ENCODE peak calls at places on chromosomes 16 and 17, in seven cellular contexts. One of them, this sample, is unnamed.

GRCh38 chr17:76467366-76467765 is at the start of gene AANAT:
- DNase-seq in activated naive CD4-positive, alpha-beta T cell: no peak
- DNase-seq in bronchial epithelial cell: no peak
- DNase-seq in B cell: no peak
- DNase-seq in activated T-helper 1 cell treated with Interleukin-2 at 50 U/mL for 16 hours: no peak
- DNase-seq in HEK293T: no peak
- DNase-seq in T-helper 1 cell: no peak
- DNase-seq in this sample: no peak

GRCh38 chr16:48393843-48394703 is 8.9 kb upstream of the SIAH1 start:
- DNase-seq in activated naive CD4-positive, alpha-beta T cell: no peak
- DNase-seq in bronchial epithelial cell: no peak
- DNase-seq in B cell: no peak
- DNase-seq in activated T-helper 1 cell treated with Interleukin-2 at 50 U/mL for 16 hours: no peak
- DNase-seq in HEK293T: no peak
- DNase-seq in T-helper 1 cell: no peak
- DNase-seq in this sample: no peak

GRCh38 chr17:76155988-76156661 is 15.1 kb upstream of the FOXJ1 start:
- DNase-seq in activated naive CD4-positive, alpha-beta T cell: no peak
- DNase-seq in bronchial epithelial cell: no peak
- DNase-seq in B cell: no peak
- DNase-seq in activated T-helper 1 cell treated with Interleukin-2 at 50 U/mL for 16 hours: no peak
- DNase-seq in HEK293T: no peak
- DNase-seq in T-helper 1 cell: no peak
- DNase-seq in this sample: no peak

GRCh38 chr16:19463468-19464315 is 46.0 kb downstream of the TMC5 start:
- DNase-seq in activated naive CD4-positive, alpha-beta T cell: no peak
- DNase-seq in bronchial epithelial cell: peak
- DNase-seq in B cell: no peak
- DNase-seq in activated T-helper 1 cell treated with Interleukin-2 at 50 U/mL for 16 hours: no peak
- DNase-seq in HEK293T: no peak
- DNase-seq in T-helper 1 cell: no peak
- DNase-seq in this sample: no peak

GRCh38 chr17:8120520-8121443 is 2.5 kb upstream of the ALOXE3 start:
- DNase-seq in activated naive CD4-positive, alpha-beta T cell: peak
- DNase-seq in bronchial epithelial cell: peak
- DNase-seq in B cell: peak
- DNase-seq in activated T-helper 1 cell treated with Interleukin-2 at 50 U/mL for 16 hours: peak
- DNase-seq in HEK293T: peak
- DNase-seq in T-helper 1 cell: peak
- DNase-seq in this sample: peak

GRCh38 chr17:1905190-1905919 is 75.5 kb downstream of the RPA1 start:
- DNase-seq in activated naive CD4-positive, alpha-beta T cell: no peak
- DNase-seq in bronchial epithelial cell: no peak
- DNase-seq in B cell: no peak
- DNase-seq in activated T-helper 1 cell treated with Interleukin-2 at 50 U/mL for 16 hours: no peak
- DNase-seq in HEK293T: no peak
- DNase-seq in T-helper 1 cell: no peak
- DNase-seq in this sample: no peak

GRCh38 chr16:1102921-1103648 is 7.0 kb upstream of the C1QTNF8 start:
- DNase-seq in activated naive CD4-positive, alpha-beta T cell: peak
- DNase-seq in bronchial epithelial cell: peak
- DNase-seq in B cell: peak
- DNase-seq in activated T-helper 1 cell treated with Interleukin-2 at 50 U/mL for 16 hours: peak
- DNase-seq in HEK293T: peak
- DNase-seq in T-helper 1 cell: peak
- DNase-seq in this sample: no peak

GRCh38 chr17:74730491-74731346 is 6.3 kb upstream of the RAB37 start:
- DNase-seq in activated naive CD4-positive, alpha-beta T cell: no peak
- DNase-seq in bronchial epithelial cell: no peak
- DNase-seq in B cell: no peak
- DNase-seq in activated T-helper 1 cell treated with Interleukin-2 at 50 U/mL for 16 hours: peak
- DNase-seq in HEK293T: no peak
- DNase-seq in T-helper 1 cell: peak
- DNase-seq in this sample: no peak

GRCh38 chr16:10923650-10924214 is 18.5 kb downstream of the DEXI start:
- DNase-seq in activated naive CD4-positive, alpha-beta T cell: no peak
- DNase-seq in bronchial epithelial cell: no peak
- DNase-seq in B cell: no peak
- DNase-seq in activated T-helper 1 cell treated with Interleukin-2 at 50 U/mL for 16 hours: no peak
- DNase-seq in HEK293T: no peak
- DNase-seq in T-helper 1 cell: no peak
- DNase-seq in this sample: no peak

GRCh38 chr17:17109896-17110295 is 67.6 kb downstream of the MPRIP start:
- DNase-seq in activated naive CD4-positive, alpha-beta T cell: no peak
- DNase-seq in bronchial epithelial cell: peak
- DNase-seq in B cell: peak
- DNase-seq in activated T-helper 1 cell treated with Interleukin-2 at 50 U/mL for 16 hours: peak
- DNase-seq in HEK293T: no peak
- DNase-seq in T-helper 1 cell: peak
- DNase-seq in this sample: no peak

GRCh38 chr16:57830890-57831484 is 28.7 kb upstream of the KIFC3 start:
- DNase-seq in activated naive CD4-positive, alpha-beta T cell: no peak
- DNase-seq in bronchial epithelial cell: peak
- DNase-seq in B cell: no peak
- DNase-seq in activated T-helper 1 cell treated with Interleukin-2 at 50 U/mL for 16 hours: no peak
- DNase-seq in HEK293T: peak
- DNase-seq in T-helper 1 cell: no peak
- DNase-seq in this sample: no peak

GRCh38 chr17:28968269-28968913 is 17.1 kb upstream of the PHF12 start:
- DNase-seq in activated naive CD4-positive, alpha-beta T cell: no peak
- DNase-seq in bronchial epithelial cell: no peak
- DNase-seq in B cell: no peak
- DNase-seq in activated T-helper 1 cell treated with Interleukin-2 at 50 U/mL for 16 hours: no peak
- DNase-seq in HEK293T: no peak
- DNase-seq in T-helper 1 cell: no peak
- DNase-seq in this sample: no peak

GRCh38 chr17:33989357-33990148 is 265.5 kb upstream of the CCL2 start:
- DNase-seq in activated naive CD4-positive, alpha-beta T cell: no peak
- DNase-seq in bronchial epithelial cell: no peak
- DNase-seq in B cell: no peak
- DNase-seq in activated T-helper 1 cell treated with Interleukin-2 at 50 U/mL for 16 hours: no peak
- DNase-seq in HEK293T: no peak
- DNase-seq in T-helper 1 cell: no peak
- DNase-seq in this sample: no peak

GRCh38 chr16:87058728-87059250 is 258.4 kb downstream of the C16orf95 start:
- DNase-seq in activated naive CD4-positive, alpha-beta T cell: no peak
- DNase-seq in bronchial epithelial cell: no peak
- DNase-seq in B cell: no peak
- DNase-seq in activated T-helper 1 cell treated with Interleukin-2 at 50 U/mL for 16 hours: no peak
- DNase-seq in HEK293T: no peak
- DNase-seq in T-helper 1 cell: no peak
- DNase-seq in this sample: no peak

GRCh38 chr17:42845918-42846593 is 1.7 kb downstream of the AOC2 start:
- DNase-seq in activated naive CD4-positive, alpha-beta T cell: no peak
- DNase-seq in bronchial epithelial cell: no peak
- DNase-seq in B cell: no peak
- DNase-seq in activated T-helper 1 cell treated with Interleukin-2 at 50 U/mL for 16 hours: no peak
- DNase-seq in HEK293T: no peak
- DNase-seq in T-helper 1 cell: no peak
- DNase-seq in this sample: no peak

GRCh38 chr16:77585852-77586251 is 136.5 kb upstream of the NUDT7 start:
- DNase-seq in activated naive CD4-positive, alpha-beta T cell: no peak
- DNase-seq in bronchial epithelial cell: peak
- DNase-seq in B cell: no peak
- DNase-seq in activated T-helper 1 cell treated with Interleukin-2 at 50 U/mL for 16 hours: no peak
- DNase-seq in HEK293T: no peak
- DNase-seq in T-helper 1 cell: no peak
- DNase-seq in this sample: no peak

GRCh38 chr17:75012320-75013076 is at the start of gene MRPL58:
- DNase-seq in activated naive CD4-positive, alpha-beta T cell: peak
- DNase-seq in bronchial epithelial cell: peak
- DNase-seq in B cell: peak
- DNase-seq in activated T-helper 1 cell treated with Interleukin-2 at 50 U/mL for 16 hours: peak
- DNase-seq in HEK293T: peak
- DNase-seq in T-helper 1 cell: peak
- DNase-seq in this sample: peak

GRCh38 chr17:36592316-36592710 is 634 bp downstream of the DHRS11 start:
- DNase-seq in activated naive CD4-positive, alpha-beta T cell: no peak
- DNase-seq in bronchial epithelial cell: no peak
- DNase-seq in B cell: no peak
- DNase-seq in activated T-helper 1 cell treated with Interleukin-2 at 50 U/mL for 16 hours: no peak
- DNase-seq in HEK293T: no peak
- DNase-seq in T-helper 1 cell: no peak
- DNase-seq in this sample: no peak

GRCh38 chr17:64343833-64344637 is 46.6 kb downstream of the PECAM1 start:
- DNase-seq in activated naive CD4-positive, alpha-beta T cell: no peak
- DNase-seq in bronchial epithelial cell: peak
- DNase-seq in B cell: no peak
- DNase-seq in activated T-helper 1 cell treated with Interleukin-2 at 50 U/mL for 16 hours: no peak
- DNase-seq in HEK293T: no peak
- DNase-seq in T-helper 1 cell: peak
- DNase-seq in this sample: no peak

GRCh38 chr17:77665833-77666232 is 292.7 kb upstream of the TNRC6C start:
- DNase-seq in activated naive CD4-positive, alpha-beta T cell: no peak
- DNase-seq in bronchial epithelial cell: no peak
- DNase-seq in B cell: no peak
- DNase-seq in activated T-helper 1 cell treated with Interleukin-2 at 50 U/mL for 16 hours: no peak
- DNase-seq in HEK293T: no peak
- DNase-seq in T-helper 1 cell: no peak
- DNase-seq in this sample: no peak